ENCODE peak calls at places on chromosomes 13 and 19, in nine cellular contexts. N, Z, X, Q, D, P, J, R and Y are unnamed samples.
A peak's percentile ranks its signal among the peaks of the same experiment; 100 is the strongest.

GRCh38 chr13:60226507-60226906 is 62.8 kb upstream of the DIAPH3 start:
- DNase-seq in X (no peak), N (no peak), P (peak; percentile 45), Q (no peak), Z (no peak), J (peak; percentile 3), R (no peak), D (no peak), Y (peak; percentile 22)

GRCh38 chr19:51295382-51296126 is 15.9 kb upstream of the IGLON5 start:
- DNase-seq in P (no peak), Z (no peak), N (no peak), J (no peak), D (peak; percentile 59), R (no peak), Q (no peak), X (no peak), Y (no peak)

GRCh38 chr19:5354403-5354802 is 13.8 kb upstream of the PTPRS start:
- DNase-seq in Z (no peak), Q (no peak), P (no peak), D (peak; percentile 76), N (no peak), J (no peak), R (no peak), X (no peak), Y (no peak)

GRCh38 chr19:2043864-2044708 is 7.0 kb downstream of the MKNK2 start:
- DNase-seq in P (no peak), Q (no peak), J (peak; percentile 46), N (no peak), X (no peak), D (peak; percentile 50), Z (no peak), R (no peak), Y (no peak)

GRCh38 chr19:46081928-46082727 is 41.3 kb upstream of the IGFL4 start:
- DNase-seq in Q (no peak), N (peak; percentile 18), R (no peak), D (no peak), P (peak; percentile 70), Z (peak; percentile 44), X (no peak), J (peak; percentile 48), Y (no peak)

GRCh38 chr13:107234315-107234714 is 666.4 kb upstream of the ARGLU1 start:
- DNase-seq in Z (no peak), D (no peak), R (no peak), P (no peak), N (no peak), Q (no peak), J (no peak), X (no peak), Y (no peak)

GRCh38 chr19:12364391-12365093 is 941 bp downstream of the ZNF442 start:
- DNase-seq in X (peak; percentile 53), P (peak; percentile 28), Z (no peak), J (no peak), R (peak; percentile 13), Q (no peak), N (no peak), D (no peak), Y (no peak)

GRCh38 chr19:8877854-8878705 is 45.9 kb downstream of the MBD3L1 start:
- DNase-seq in J (peak; percentile 25), P (no peak), N (no peak), R (no peak), Q (no peak), X (no peak), Z (no peak), D (no peak), Y (no peak)

GRCh38 chr19:291561-292280 is 518 bp upstream of the PLPP2 start:
- DNase-seq in P (no peak), Q (no peak), Z (no peak), J (no peak), X (no peak), D (no peak), R (no peak), N (no peak), Y (peak; percentile 66)

GRCh38 chr13:45863716-45864590 is 12.4 kb upstream of the SIAH3 start:
- DNase-seq in D (no peak), P (no peak), Z (no peak), N (no peak), R (no peak), Q (no peak), J (no peak), X (no peak), Y (no peak)

GRCh38 chr19:17405250-17406038 is at the start of gene BST2:
- DNase-seq in J (peak; percentile 95), R (peak; percentile 65), Q (no peak), N (no peak), X (peak; percentile 60), Z (peak; percentile 92), D (no peak), P (peak; percentile 72), Y (no peak)

GRCh38 chr13:99198630-99199029 is 2.0 kb upstream of the UBAC2 start:
- DNase-seq in J (no peak), X (no peak), D (no peak), N (no peak), R (no peak), Z (no peak), Q (no peak), P (no peak), Y (no peak)

GRCh38 chr13:99203601-99204579 is 3.2 kb downstream of the UBAC2 start:
- DNase-seq in Z (no peak), N (no peak), X (no peak), P (no peak), D (no peak), R (no peak), Q (no peak), J (no peak), Y (no peak)

GRCh38 chr13:99197257-99197651 is 3.4 kb upstream of the UBAC2 start:
- DNase-seq in N (no peak), D (no peak), P (no peak), Z (no peak), J (no peak), X (no peak), R (no peak), Q (no peak), Y (no peak)

GRCh38 chr13:99199541-99200432 is 867 bp upstream of the UBAC2 start:
- DNase-seq in N (no peak), P (peak; percentile 12), Q (no peak), D (no peak), R (no peak), Z (no peak), X (no peak), J (no peak), Y (no peak)

DNA sequence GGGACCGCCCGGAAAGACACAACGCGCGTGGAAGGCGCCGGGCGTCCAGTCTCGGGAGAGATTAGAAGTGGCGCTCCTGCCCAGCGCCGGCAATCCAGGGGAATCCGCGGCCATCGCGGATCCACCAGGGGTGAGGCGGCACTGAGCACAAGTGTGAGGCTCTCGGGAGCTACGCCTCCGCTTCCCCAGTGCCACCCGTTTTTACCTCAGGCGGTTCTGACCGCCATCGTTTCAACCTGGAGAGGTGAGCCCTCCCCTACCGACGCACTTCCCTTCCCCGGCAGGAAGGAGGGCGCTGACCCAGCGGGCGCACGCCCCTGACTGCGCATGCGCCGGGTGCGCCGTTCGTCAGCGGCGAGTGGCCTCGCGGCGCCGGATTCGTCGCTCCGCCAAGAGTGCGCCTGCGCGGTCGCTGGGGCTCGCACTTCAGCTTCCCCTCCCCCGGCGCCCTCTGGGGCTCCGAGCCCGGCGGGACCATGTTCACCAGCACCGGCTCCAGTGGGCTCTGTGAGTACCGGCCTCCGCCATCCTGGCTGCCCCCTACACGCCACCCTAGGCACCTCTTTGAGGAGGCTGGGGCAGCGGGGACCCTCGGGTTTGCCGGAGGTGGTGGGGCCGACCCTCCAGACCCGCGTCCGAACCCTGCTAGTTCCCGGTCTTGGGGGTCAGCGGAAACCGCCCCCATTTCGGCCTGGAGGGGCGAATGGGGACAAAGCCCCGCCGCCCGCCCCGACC is at the start of gene UBAC2:
- DNase-seq in R (peak; percentile 98), X (peak; percentile 98), Q (peak; percentile 98), P (peak; percentile 88), J (peak; percentile 92), D (peak; percentile 96), N (peak; percentile 96), Z (peak; percentile 94), Y (peak; percentile 91)
- TF ChIP-seq CTCF in R (no peak), X (no peak), Q (no peak), P (no peak), J (no peak), D (no peak), N (no peak), Z (no peak), Y (no peak)

GRCh38 chr13:38674208-38674607 is 12.7 kb upstream of the FREM2 start:
- DNase-seq in Q (no peak), N (no peak), X (no peak), R (no peak), D (no peak), P (no peak), J (no peak), Z (no peak), Y (no peak)

GRCh38 chr13:38669234-38669964 is 17.5 kb upstream of the FREM2 start:
- DNase-seq in Q (no peak), P (no peak), J (no peak), R (no peak), D (no peak), X (no peak), N (no peak), Z (no peak), Y (no peak)

GRCh38 chr13:38664920-38665319 is 22.0 kb upstream of the FREM2 start:
- DNase-seq in X (no peak), R (no peak), Q (no peak), Z (no peak), P (no peak), J (no peak), N (no peak), D (no peak), Y (no peak)

GRCh38 chr13:38667526-38668094 is 19.3 kb upstream of the FREM2 start:
- DNase-seq in P (no peak), Q (no peak), J (no peak), X (no peak), D (no peak), R (no peak), N (no peak), Z (no peak), Y (no peak)

DNA sequence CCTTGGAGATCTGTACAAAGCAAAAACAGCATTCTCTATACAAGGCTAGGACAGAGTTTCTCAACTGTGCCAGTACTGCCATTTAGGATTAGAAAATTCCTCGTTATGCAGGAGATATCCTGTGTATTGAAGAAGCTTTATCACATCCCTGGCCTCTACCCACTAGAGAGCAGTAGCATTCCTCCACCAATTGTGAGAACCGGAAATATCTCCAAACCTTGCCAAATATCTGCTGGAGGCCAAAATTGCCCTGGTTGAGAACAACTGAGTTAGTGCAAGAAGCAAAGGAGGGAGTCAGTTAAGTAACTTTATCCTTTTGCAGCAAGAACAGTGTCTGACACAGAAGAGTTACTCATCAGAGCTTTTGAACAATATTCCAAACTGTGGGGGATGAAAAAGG is 16.2 kb upstream of the FREM2 start:
- DNase-seq in N (no peak), R (no peak), X (no peak), P (no peak), D (no peak), Q (no peak), J (no peak), Z (no peak), Y (no peak)
- TF ChIP-seq CTCF in N (no peak), R (no peak), X (no peak), P (no peak), D (no peak), Q (no peak), J (no peak), Z (no peak), Y (no peak)

GRCh38 chr13:53198017-53198416 is 169.4 kb downstream of the OLFM4 start:
- DNase-seq in Q (no peak), P (no peak), D (no peak), N (no peak), X (no peak), R (no peak), J (no peak), Z (no peak), Y (no peak)
- TF ChIP-seq CTCF in Q (no peak), P (no peak), D (no peak), N (no peak), X (no peak), R (no peak), J (no peak), Z (no peak), Y (peak; percentile 60)

GRCh38 chr19:49453013-49453756 is at the start of gene ALDH16A1:
- DNase-seq in P (peak; percentile 97), X (peak; percentile 99), Q (peak; percentile 97), N (peak; percentile 97), J (peak; percentile 98), R (peak; percentile 97), Z (peak; percentile 98), D (peak; percentile 97), Y (peak; percentile 90)
- TF ChIP-seq CTCF in P (no peak), X (no peak), Q (no peak), N (no peak), J (no peak), R (no peak), Z (no peak), D (no peak), Y (no peak)